ENCODE peak calls at places on chromosomes 3 and 15, in four cellular contexts. One of them, this sample, is unnamed.

GRCh38 chr15:40812721-40813425 is 5.6 kb upstream of the DNAJC17 start:
- DNase-seq in ELR: no peak
- DNase-seq in mesothelial cell of epicardium: no peak
- DNase-seq in anterior cingulate cortex: no peak
- DNase-seq in this sample: no peak

GRCh38 chr3:24020036-24020691 is 75.1 kb downstream of the NR1D2 start:
- DNase-seq in ELR: no peak
- DNase-seq in mesothelial cell of epicardium: no peak
- DNase-seq in anterior cingulate cortex: no peak
- DNase-seq in this sample: no peak

GRCh38 chr3:48118322-48118721 is 69.9 kb downstream of the CDC25A start:
- DNase-seq in ELR: no peak
- DNase-seq in mesothelial cell of epicardium: no peak
- DNase-seq in anterior cingulate cortex: no peak
- DNase-seq in this sample: no peak

GRCh38 chr3:100144255-100144866 is 30.1 kb upstream of the FILIP1L start:
- DNase-seq in ELR: no peak
- DNase-seq in mesothelial cell of epicardium: no peak
- DNase-seq in anterior cingulate cortex: no peak
- DNase-seq in this sample: no peak

GRCh38 chr3:124201786-124202185 is 209.9 kb upstream of the ROPN1 start:
- DNase-seq in ELR: no peak
- DNase-seq in mesothelial cell of epicardium: no peak
- DNase-seq in anterior cingulate cortex: no peak
- DNase-seq in this sample: no peak

GRCh38 chr15:62390793-62391543 is 225.9 kb upstream of the C2CD4B start:
- DNase-seq in ELR: peak; percentile 50
- DNase-seq in mesothelial cell of epicardium: peak; percentile 34
- DNase-seq in anterior cingulate cortex: peak; percentile 69
- DNase-seq in this sample: peak; percentile 75

GRCh38 chr3:32910954-32911353 is 40.5 kb upstream of the CCR4 start:
- DNase-seq in ELR: no peak
- DNase-seq in mesothelial cell of epicardium: no peak
- DNase-seq in anterior cingulate cortex: no peak
- DNase-seq in this sample: no peak

GRCh38 chr3:59877679-59878427 is 828.0 kb upstream of the CFAP20DC start:
- DNase-seq in ELR: no peak
- DNase-seq in mesothelial cell of epicardium: no peak
- DNase-seq in anterior cingulate cortex: no peak
- DNase-seq in this sample: no peak

GRCh38 chr3:151933224-151933858 is 59.9 kb downstream of the SUCNR1 start:
- DNase-seq in ELR: no peak
- DNase-seq in mesothelial cell of epicardium: no peak
- DNase-seq in anterior cingulate cortex: no peak
- DNase-seq in this sample: no peak

GRCh38 chr3:149462653-149463052 is 11.8 kb upstream of the TM4SF4 start:
- DNase-seq in ELR: peak; percentile 49
- DNase-seq in mesothelial cell of epicardium: no peak
- DNase-seq in anterior cingulate cortex: no peak
- DNase-seq in this sample: no peak

GRCh38 chr3:177427540-177427939 is 230.3 kb upstream of the TBL1XR1 start:
- DNase-seq in ELR: peak; percentile 29
- DNase-seq in mesothelial cell of epicardium: no peak
- DNase-seq in anterior cingulate cortex: no peak
- DNase-seq in this sample: no peak

GRCh38 chr3:101913173-101913572 is 63.9 kb downstream of the NFKBIZ start:
- DNase-seq in ELR: peak; percentile 56
- DNase-seq in mesothelial cell of epicardium: no peak
- DNase-seq in anterior cingulate cortex: no peak
- DNase-seq in this sample: no peak

GRCh38 chr15:63210151-63211051 is 21.0 kb downstream of the RAB8B start:
- DNase-seq in ELR: no peak
- DNase-seq in mesothelial cell of epicardium: no peak
- DNase-seq in anterior cingulate cortex: no peak
- DNase-seq in this sample: peak; percentile 47

GRCh38 chr15:58698887-58699641 is 50.4 kb downstream of the ADAM10 start:
- DNase-seq in ELR: peak; percentile 10
- DNase-seq in mesothelial cell of epicardium: no peak
- DNase-seq in anterior cingulate cortex: no peak
- DNase-seq in this sample: no peak

GRCh38 chr3:109952924-109953323 is 615.6 kb upstream of the DPPA4 start:
- DNase-seq in ELR: no peak
- DNase-seq in mesothelial cell of epicardium: no peak
- DNase-seq in anterior cingulate cortex: no peak
- DNase-seq in this sample: no peak

GRCh38 chr3:194280777-194281176 is 70.4 kb downstream of the CPN2 start:
- DNase-seq in ELR: no peak
- DNase-seq in mesothelial cell of epicardium: no peak
- DNase-seq in anterior cingulate cortex: no peak
- DNase-seq in this sample: no peak

GRCh38 chr3:45870099-45870498 is 16.2 kb upstream of the CCR9 start:
- DNase-seq in ELR: no peak
- DNase-seq in mesothelial cell of epicardium: no peak
- DNase-seq in anterior cingulate cortex: no peak
- DNase-seq in this sample: no peak

GRCh38 chr3:31848163-31848848 is 132.8 kb downstream of the OSBPL10 start:
- DNase-seq in ELR: no peak
- DNase-seq in mesothelial cell of epicardium: no peak
- DNase-seq in anterior cingulate cortex: no peak
- DNase-seq in this sample: no peak

GRCh38 chr15:63605816-63606215 is 8.6 kb downstream of the FBXL22 start:
- DNase-seq in ELR: peak; percentile 36
- DNase-seq in mesothelial cell of epicardium: no peak
- DNase-seq in anterior cingulate cortex: no peak
- DNase-seq in this sample: no peak

GRCh38 chr15:70054884-70055387 is 42.8 kb downstream of the TLE3 start:
- DNase-seq in ELR: no peak
- DNase-seq in mesothelial cell of epicardium: peak; percentile 10
- DNase-seq in anterior cingulate cortex: no peak
- DNase-seq in this sample: peak; percentile 10

GRCh38 chr3:66567066-66567465 is 66.2 kb upstream of the LRIG1 start:
- DNase-seq in ELR: no peak
- DNase-seq in mesothelial cell of epicardium: no peak
- DNase-seq in anterior cingulate cortex: no peak
- DNase-seq in this sample: no peak

GRCh38 chr3:126022741-126023359 is 53.9 kb downstream of the ROPN1B start:
- DNase-seq in ELR: no peak
- DNase-seq in mesothelial cell of epicardium: no peak
- DNase-seq in anterior cingulate cortex: no peak
- DNase-seq in this sample: no peak